ENCODE peak calls at places on chromosomes 13 and 19, in four cellular contexts. One of them, this sample, is unnamed.

GRCh38 chr13:77521194-77521593 is 14.3 kb upstream of the SCEL start:
- DNase-seq in mesendoderm: peak
- DNase-seq in H9: no peak
- DNase-seq in IMR-90: no peak
- DNase-seq in this sample: no peak

GRCh38 chr13:34076943-34077703 is 259.2 kb downstream of the RFC3 start:
- DNase-seq in H9: no peak
- DNase-seq in mesendoderm: peak
- DNase-seq in IMR-90: peak
- DNase-seq in this sample: no peak

GRCh38 chr19:51654783-51655182 is 8.2 kb upstream of the SIGLEC14 start:
- DNase-seq in H9: no peak
- DNase-seq in mesendoderm: peak
- DNase-seq in IMR-90: no peak
- DNase-seq in this sample: no peak

GRCh38 chr19:43694553-43694952 is 21.3 kb upstream of the IRGC start:
- DNase-seq in IMR-90: no peak
- DNase-seq in mesendoderm: no peak
- DNase-seq in H9: no peak
- DNase-seq in this sample: no peak

GRCh38 chr19:7988307-7988706 is 17.1 kb downstream of the ELAVL1 start:
- DNase-seq in mesendoderm: peak
- DNase-seq in IMR-90: no peak
- DNase-seq in H9: no peak
- DNase-seq in this sample: no peak

GRCh38 chr13:33692531-33692930 is 125.4 kb upstream of the RFC3 start:
- DNase-seq in mesendoderm: peak
- DNase-seq in H9: no peak
- DNase-seq in IMR-90: no peak
- DNase-seq in this sample: no peak

GRCh38 chr13:113637262-113638160 is 20.5 kb downstream of the ATP4B start:
- DNase-seq in IMR-90: no peak
- DNase-seq in mesendoderm: no peak
- DNase-seq in H9: no peak
- DNase-seq in this sample: no peak

GRCh38 chr13:60043262-60043661 is 120.5 kb downstream of the DIAPH3 start:
- DNase-seq in mesendoderm: no peak
- DNase-seq in IMR-90: peak
- DNase-seq in H9: no peak
- DNase-seq in this sample: no peak

GRCh38 chr19:10816691-10817090 is 19.3 kb downstream of the TMED1 start:
- DNase-seq in H9: no peak
- DNase-seq in mesendoderm: no peak
- DNase-seq in IMR-90: no peak
- DNase-seq in this sample: no peak

GRCh38 chr13:43567608-43568007 is 219.2 kb downstream of the ENOX1 start:
- DNase-seq in IMR-90: peak
- DNase-seq in H9: no peak
- DNase-seq in mesendoderm: no peak
- DNase-seq in this sample: no peak

GRCh38 chr13:40401911-40402776 is 264.3 kb downstream of the FOXO1 start:
- DNase-seq in mesendoderm: peak
- DNase-seq in IMR-90: peak
- DNase-seq in H9: no peak
- DNase-seq in this sample: no peak

GRCh38 chr13:99865420-99865930 is 106.1 kb downstream of the ZIC5 start:
- DNase-seq in IMR-90: no peak
- DNase-seq in mesendoderm: no peak
- DNase-seq in H9: no peak
- DNase-seq in this sample: no peak

GRCh38 chr19:42563352-42564210 is 31.1 kb downstream of the CEACAM8 start:
- DNase-seq in H9: peak
- DNase-seq in IMR-90: peak
- DNase-seq in mesendoderm: peak
- DNase-seq in this sample: no peak

GRCh38 chr19:10416380-10417257 is 3.7 kb upstream of the PDE4A start:
- DNase-seq in H9: peak
- DNase-seq in mesendoderm: peak
- DNase-seq in IMR-90: peak
- DNase-seq in this sample: peak

GRCh38 chr19:42287826-42288107 is 14.2 kb upstream of the PRR19 start:
- DNase-seq in mesendoderm: no peak
- DNase-seq in H9: no peak
- DNase-seq in IMR-90: no peak
- DNase-seq in this sample: no peak

GRCh38 chr19:41696402-41697197 is 8.5 kb upstream of the CEACAM7 start:
- DNase-seq in mesendoderm: no peak
- DNase-seq in H9: peak
- DNase-seq in IMR-90: no peak
- DNase-seq in this sample: no peak

GRCh38 chr19:49231389-49231788 is 73.8 kb downstream of the TRPM4 start:
- DNase-seq in IMR-90: no peak
- DNase-seq in mesendoderm: peak
- DNase-seq in H9: no peak
- DNase-seq in this sample: no peak

GRCh38 chr13:93151277-93151676 is 75.3 kb upstream of the GPC6 start:
- DNase-seq in mesendoderm: no peak
- DNase-seq in H9: no peak
- DNase-seq in IMR-90: peak
- DNase-seq in this sample: no peak

GRCh38 chr13:66805657-66806056 is 424.5 kb downstream of the PCDH9 start:
- DNase-seq in mesendoderm: no peak
- DNase-seq in IMR-90: peak
- DNase-seq in H9: no peak
- DNase-seq in this sample: no peak

GRCh38 chr13:62357887-62358645 is 942.4 kb upstream of the PCDH20 start:
- DNase-seq in mesendoderm: peak
- DNase-seq in IMR-90: peak
- DNase-seq in H9: peak
- DNase-seq in this sample: no peak

GRCh38 chr19:30116984-30117555 is 175.0 kb downstream of the URI1 start:
- DNase-seq in mesendoderm: peak
- DNase-seq in H9: no peak
- DNase-seq in IMR-90: no peak
- DNase-seq in this sample: no peak

GRCh38 chr19:54325194-54325621 is 12.2 kb upstream of the LILRA5 start:
- DNase-seq in mesendoderm: peak
- DNase-seq in H9: no peak
- DNase-seq in IMR-90: peak
- DNase-seq in this sample: no peak

GRCh38 chr19:53086949-53087348 is 16.3 kb downstream of the ZNF160 start:
- DNase-seq in mesendoderm: no peak
- DNase-seq in H9: no peak
- DNase-seq in IMR-90: peak
- DNase-seq in this sample: no peak

GRCh38 chr19:3949294-3949693 is 16.4 kb downstream of the NMRK2 start:
- DNase-seq in mesendoderm: no peak
- DNase-seq in H9: no peak
- DNase-seq in IMR-90: no peak
- DNase-seq in this sample: no peak

GRCh38 chr19:54463531-54464043 is at the start of gene LENG9:
- DNase-seq in IMR-90: peak
- DNase-seq in H9: peak
- DNase-seq in mesendoderm: peak
- DNase-seq in this sample: peak

GRCh38 chr13:111483621-111483987 is 163.2 kb downstream of the TEX29 start:
- DNase-seq in IMR-90: no peak
- DNase-seq in mesendoderm: no peak
- DNase-seq in H9: no peak
- DNase-seq in this sample: no peak

GRCh38 chr13:65292488-65292901 is 1937.6 kb downstream of the PCDH9 start:
- DNase-seq in IMR-90: peak
- DNase-seq in mesendoderm: peak
- DNase-seq in H9: peak
- DNase-seq in this sample: peak

GRCh38 chr13:99374994-99375805 is 68.0 kb upstream of the GPR183 start:
- DNase-seq in H9: no peak
- DNase-seq in mesendoderm: no peak
- DNase-seq in IMR-90: no peak
- DNase-seq in this sample: peak

GRCh38 chr19:36041831-36042230 is 9.2 kb upstream of the CLIP3 start:
- DNase-seq in H9: no peak
- DNase-seq in IMR-90: peak
- DNase-seq in mesendoderm: peak
- DNase-seq in this sample: no peak

GRCh38 chr13:101919541-101920306 is 467.2 kb downstream of the ITGBL1 start:
- DNase-seq in H9: peak
- DNase-seq in IMR-90: peak
- DNase-seq in mesendoderm: peak
- DNase-seq in this sample: peak

GRCh38 chr19:10238172-10238783 is 7.1 kb upstream of the S1PR2 start:
- DNase-seq in IMR-90: peak
- DNase-seq in H9: no peak
- DNase-seq in mesendoderm: no peak
- DNase-seq in this sample: no peak

GRCh38 chr13:88764103-88764502 is 1092.9 kb downstream of the SLITRK5 start:
- DNase-seq in IMR-90: no peak
- DNase-seq in H9: no peak
- DNase-seq in mesendoderm: peak
- DNase-seq in this sample: no peak

GRCh38 chr19:35714601-35715354 is 3.0 kb upstream of the KMT2B start:
- DNase-seq in IMR-90: no peak
- DNase-seq in mesendoderm: peak
- DNase-seq in H9: peak
- DNase-seq in this sample: no peak

GRCh38 chr13:74479124-74479523 is 344.9 kb upstream of the KLF12 start:
- DNase-seq in IMR-90: no peak
- DNase-seq in mesendoderm: peak
- DNase-seq in H9: no peak
- DNase-seq in this sample: no peak

GRCh38 chr13:64591981-64592380 is 2638.2 kb downstream of the PCDH9 start:
- DNase-seq in mesendoderm: no peak
- DNase-seq in H9: no peak
- DNase-seq in IMR-90: peak
- DNase-seq in this sample: no peak

GRCh38 chr19:4088975-4089374 is 22.3 kb upstream of the ZBTB7A start:
- DNase-seq in IMR-90: no peak
- DNase-seq in mesendoderm: no peak
- DNase-seq in H9: no peak
- DNase-seq in this sample: no peak

GRCh38 chr19:38970664-38971532 is 4.6 kb downstream of the FBXO17 start:
- DNase-seq in mesendoderm: no peak
- DNase-seq in IMR-90: no peak
- DNase-seq in H9: no peak
- DNase-seq in this sample: no peak
- H4K5ac ChIP-seq in mesendoderm: no peak
- H4K5ac ChIP-seq in IMR-90: no peak
- H4K5ac ChIP-seq in H9: no peak
- H4K5ac ChIP-seq in this sample: no peak

GRCh38 chr19:17402982-17403855 is 2.2 kb downstream of the BST2 start:
- DNase-seq in H9: peak
- DNase-seq in mesendoderm: peak
- DNase-seq in IMR-90: no peak
- DNase-seq in this sample: no peak

GRCh38 chr19:17404015-17404414 is 1.4 kb downstream of the BST2 start:
- DNase-seq in H9: peak
- DNase-seq in IMR-90: no peak
- DNase-seq in mesendoderm: no peak
- DNase-seq in this sample: no peak

GRCh38 chr19:17406039-17406886 is 833 bp upstream of the BST2 start:
- DNase-seq in IMR-90: no peak
- DNase-seq in H9: peak
- DNase-seq in mesendoderm: no peak
- DNase-seq in this sample: no peak

GRCh38 chr19:17405250-17406038 is at the start of gene BST2:
- DNase-seq in IMR-90: peak
- DNase-seq in H9: peak
- DNase-seq in mesendoderm: peak
- DNase-seq in this sample: no peak

DNA sequence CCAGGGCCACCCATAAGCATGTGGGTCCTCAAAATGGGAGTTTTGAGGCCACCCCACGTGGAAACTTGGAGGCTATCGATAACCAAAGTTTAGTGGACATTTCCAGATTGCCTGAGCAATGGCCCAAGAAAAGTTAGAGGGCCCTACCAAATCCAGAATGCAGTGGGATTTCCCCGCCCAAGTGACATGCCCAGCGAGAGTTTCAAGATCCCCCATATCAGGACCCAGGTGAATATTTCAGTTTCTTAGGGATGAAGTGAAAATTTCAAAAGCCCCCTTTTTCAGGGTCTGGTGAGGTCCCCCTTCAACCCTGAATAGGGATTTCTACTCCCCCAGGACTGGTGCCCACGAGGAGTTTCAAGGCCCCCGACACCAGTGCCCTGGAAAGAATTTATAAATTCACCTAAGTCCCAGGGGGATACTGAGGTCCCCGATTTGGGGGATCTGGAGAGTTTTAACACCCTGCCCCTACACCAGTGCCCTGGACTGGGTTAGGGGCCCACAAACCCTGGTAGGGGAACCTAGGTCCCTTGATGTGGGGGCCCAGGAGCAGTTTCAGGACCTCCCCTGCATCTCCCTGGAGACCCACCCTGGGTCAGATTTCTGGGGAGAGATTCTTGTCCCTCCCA is 695 bp downstream of the BST2 start:
- DNase-seq in IMR-90: no peak
- DNase-seq in H9: no peak
- DNase-seq in mesendoderm: no peak
- DNase-seq in this sample: no peak
- H4K5ac ChIP-seq in IMR-90: no peak
- H4K5ac ChIP-seq in H9: no peak
- H4K5ac ChIP-seq in mesendoderm: peak
- H4K5ac ChIP-seq in this sample: peak

GRCh38 chr19:1418951-1419735 is 11.8 kb downstream of the DAZAP1 start:
- DNase-seq in IMR-90: no peak
- DNase-seq in H9: no peak
- DNase-seq in mesendoderm: no peak
- DNase-seq in this sample: no peak
- H4K5ac ChIP-seq in IMR-90: no peak
- H4K5ac ChIP-seq in H9: no peak
- H4K5ac ChIP-seq in mesendoderm: no peak
- H4K5ac ChIP-seq in this sample: no peak

GRCh38 chr19:28239270-28239669 is 973.7 kb downstream of the UQCRFS1 start:
- DNase-seq in IMR-90: no peak
- DNase-seq in mesendoderm: peak
- DNase-seq in H9: peak
- DNase-seq in this sample: peak

GRCh38 chr19:28228854-28229253 is 984.1 kb downstream of the UQCRFS1 start:
- DNase-seq in IMR-90: no peak
- DNase-seq in H9: no peak
- DNase-seq in mesendoderm: no peak
- DNase-seq in this sample: no peak

GRCh38 chr19:28235606-28236125 is 977.3 kb downstream of the UQCRFS1 start:
- DNase-seq in H9: no peak
- DNase-seq in mesendoderm: peak
- DNase-seq in IMR-90: no peak
- DNase-seq in this sample: no peak

DNA sequence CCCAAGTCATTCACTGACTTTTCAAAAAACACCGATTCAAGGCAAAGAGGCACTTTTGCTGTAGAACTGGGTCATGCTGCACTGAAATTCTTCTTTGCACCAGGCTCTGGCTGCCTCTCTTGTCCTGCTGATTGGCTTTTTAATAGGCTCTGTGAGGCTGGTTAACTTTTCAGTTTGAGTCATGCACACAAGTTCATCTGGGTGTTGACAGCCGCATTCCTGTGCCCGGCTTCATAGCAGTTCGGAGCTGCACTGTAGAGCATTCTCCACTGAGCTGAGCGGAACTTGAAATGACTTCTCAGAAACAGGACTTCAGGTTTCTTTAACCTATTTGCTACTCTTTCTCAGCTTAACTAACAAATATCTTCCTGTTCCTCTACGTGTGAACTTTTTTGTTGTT is 978.3 kb downstream of the UQCRFS1 start:
- DNase-seq in IMR-90: no peak
- DNase-seq in mesendoderm: peak
- DNase-seq in H9: no peak
- DNase-seq in this sample: no peak
- H4K5ac ChIP-seq in IMR-90: no peak
- H4K5ac ChIP-seq in mesendoderm: no peak
- H4K5ac ChIP-seq in H9: no peak
- H4K5ac ChIP-seq in this sample: no peak

This sample was measured in H1.